ENCODE peak calls at places on chromosome 19, in four cellular contexts. One of them, this sample, is unnamed.
A peak's percentile ranks its signal among the peaks of the same experiment; 100 is the strongest.

GRCh38 chr19:48629599-48630288 is 7.4 kb downstream of the DBP start:
- DNase-seq in endothelial cell: peak; percentile 68
- DNase-seq in choroid plexus epithelial cell: peak; percentile 79
- DNase-seq in heart right ventricle: no peak
- DNase-seq in this sample: no peak

GRCh38 chr19:6088677-6089063 is 21.6 kb downstream of the RFX2 start:
- DNase-seq in heart right ventricle: no peak
- DNase-seq in choroid plexus epithelial cell: peak; percentile 44
- DNase-seq in endothelial cell: no peak
- DNase-seq in this sample: no peak

GRCh38 chr19:53389591-53390377 is 5.2 kb upstream of the ZNF765 start:
- DNase-seq in endothelial cell: no peak
- DNase-seq in heart right ventricle: no peak
- DNase-seq in choroid plexus epithelial cell: no peak
- DNase-seq in this sample: no peak

GRCh38 chr19:49823472-49823871 is 5.4 kb downstream of the MED25 start:
- DNase-seq in heart right ventricle: no peak
- DNase-seq in endothelial cell: no peak
- DNase-seq in choroid plexus epithelial cell: no peak
- DNase-seq in this sample: no peak

GRCh38 chr19:16042533-16043085 is 33.7 kb upstream of the TPM4 start:
- DNase-seq in choroid plexus epithelial cell: peak; percentile 39
- DNase-seq in endothelial cell: no peak
- DNase-seq in heart right ventricle: no peak
- DNase-seq in this sample: no peak

GRCh38 chr19:49881672-49882394 is 4.3 kb downstream of the TBC1D17 start:
- DNase-seq in heart right ventricle: no peak
- DNase-seq in choroid plexus epithelial cell: no peak
- DNase-seq in endothelial cell: no peak
- DNase-seq in this sample: no peak

GRCh38 chr19:34666958-34667265 is 10.0 kb downstream of the SCGB2B2 start:
- DNase-seq in choroid plexus epithelial cell: no peak
- DNase-seq in endothelial cell: no peak
- DNase-seq in heart right ventricle: no peak
- DNase-seq in this sample: no peak

GRCh38 chr19:6274756-6275155 is 5.0 kb downstream of the MLLT1 start:
- DNase-seq in endothelial cell: no peak
- DNase-seq in choroid plexus epithelial cell: no peak
- DNase-seq in heart right ventricle: no peak
- DNase-seq in this sample: no peak

GRCh38 chr19:50628551-50628950 is 11.1 kb downstream of the SYT3 start:
- DNase-seq in heart right ventricle: no peak
- DNase-seq in choroid plexus epithelial cell: no peak
- DNase-seq in endothelial cell: no peak
- DNase-seq in this sample: no peak

GRCh38 chr19:3281026-3281425 is 56.6 kb downstream of the CELF5 start:
- DNase-seq in endothelial cell: no peak
- DNase-seq in choroid plexus epithelial cell: no peak
- DNase-seq in heart right ventricle: no peak
- DNase-seq in this sample: no peak

GRCh38 chr19:24040621-24041020 is 46.4 kb upstream of the ZNF254 start:
- DNase-seq in choroid plexus epithelial cell: peak; percentile 41
- DNase-seq in heart right ventricle: no peak
- DNase-seq in endothelial cell: no peak
- DNase-seq in this sample: no peak

GRCh38 chr19:29062486-29063435 is 150.2 kb downstream of the UQCRFS1 start:
- DNase-seq in heart right ventricle: no peak
- DNase-seq in endothelial cell: no peak
- DNase-seq in choroid plexus epithelial cell: no peak
- DNase-seq in this sample: no peak

GRCh38 chr19:51501594-51502263 is at the start of gene SIGLEC12:
- DNase-seq in endothelial cell: no peak
- DNase-seq in heart right ventricle: peak; percentile 17
- DNase-seq in choroid plexus epithelial cell: no peak
- DNase-seq in this sample: no peak

GRCh38 chr19:1843116-1843515 is 5.2 kb downstream of the REXO1 start:
- DNase-seq in endothelial cell: no peak
- DNase-seq in heart right ventricle: no peak
- DNase-seq in choroid plexus epithelial cell: no peak
- DNase-seq in this sample: no peak

GRCh38 chr19:7109678-7110289 is 40.3 kb downstream of the ZNF557 start:
- DNase-seq in heart right ventricle: no peak
- DNase-seq in endothelial cell: no peak
- DNase-seq in choroid plexus epithelial cell: peak; percentile 49
- DNase-seq in this sample: no peak

GRCh38 chr19:21856751-21857150 is 20.8 kb upstream of the ZNF43 start:
- DNase-seq in heart right ventricle: no peak
- DNase-seq in endothelial cell: no peak
- DNase-seq in choroid plexus epithelial cell: no peak
- DNase-seq in this sample: no peak

GRCh38 chr19:28313633-28314032 is 899.3 kb downstream of the UQCRFS1 start:
- DNase-seq in heart right ventricle: peak; percentile 52
- DNase-seq in endothelial cell: no peak
- DNase-seq in choroid plexus epithelial cell: no peak
- DNase-seq in this sample: no peak

GRCh38 chr19:43983544-43983911 is 460 bp upstream of the ZNF155 start:
- DNase-seq in choroid plexus epithelial cell: no peak
- DNase-seq in heart right ventricle: no peak
- DNase-seq in endothelial cell: no peak
- DNase-seq in this sample: no peak

GRCh38 chr19:50573741-50574461 is 5.7 kb upstream of the LRRC4B start:
- DNase-seq in heart right ventricle: no peak
- DNase-seq in endothelial cell: no peak
- DNase-seq in choroid plexus epithelial cell: no peak
- DNase-seq in this sample: no peak

GRCh38 chr19:33872445-33873320 is 76.0 kb downstream of the KCTD15 start:
- DNase-seq in endothelial cell: no peak
- DNase-seq in choroid plexus epithelial cell: no peak
- DNase-seq in heart right ventricle: no peak
- DNase-seq in this sample: no peak

GRCh38 chr19:574658-575526 is 2.5 kb downstream of the BSG start:
- DNase-seq in endothelial cell: no peak
- DNase-seq in choroid plexus epithelial cell: peak; percentile 76
- DNase-seq in heart right ventricle: peak; percentile 66
- DNase-seq in this sample: no peak
- TF ChIP-seq CTCF in endothelial cell: no peak
- TF ChIP-seq CTCF in choroid plexus epithelial cell: no peak
- TF ChIP-seq CTCF in heart right ventricle: no peak
- TF ChIP-seq CTCF in this sample: no peak

GRCh38 chr19:46623915-46624502 is 880 bp downstream of the PTGIR start:
- DNase-seq in heart right ventricle: no peak
- DNase-seq in choroid plexus epithelial cell: no peak
- DNase-seq in endothelial cell: no peak
- DNase-seq in this sample: no peak

GRCh38 chr19:46620267-46620666 is 4.6 kb downstream of the PTGIR start:
- DNase-seq in choroid plexus epithelial cell: no peak
- DNase-seq in heart right ventricle: no peak
- DNase-seq in endothelial cell: no peak
- DNase-seq in this sample: no peak

GRCh38 chr19:46620716-46621115 is 4.2 kb downstream of the PTGIR start:
- DNase-seq in heart right ventricle: no peak
- DNase-seq in endothelial cell: no peak
- DNase-seq in choroid plexus epithelial cell: no peak
- DNase-seq in this sample: no peak

GRCh38 chr19:46622118-46622446 is 2.8 kb downstream of the PTGIR start:
- DNase-seq in choroid plexus epithelial cell: no peak
- DNase-seq in endothelial cell: no peak
- DNase-seq in heart right ventricle: no peak
- DNase-seq in this sample: no peak

GRCh38 chr19:46621191-46622117 is 3.4 kb downstream of the PTGIR start:
- DNase-seq in endothelial cell: no peak
- DNase-seq in heart right ventricle: no peak
- DNase-seq in choroid plexus epithelial cell: no peak
- DNase-seq in this sample: no peak
- TF ChIP-seq CTCF in endothelial cell: no peak
- TF ChIP-seq CTCF in heart right ventricle: no peak
- TF ChIP-seq CTCF in choroid plexus epithelial cell: peak; percentile 29
- TF ChIP-seq CTCF in this sample: no peak

DNA sequence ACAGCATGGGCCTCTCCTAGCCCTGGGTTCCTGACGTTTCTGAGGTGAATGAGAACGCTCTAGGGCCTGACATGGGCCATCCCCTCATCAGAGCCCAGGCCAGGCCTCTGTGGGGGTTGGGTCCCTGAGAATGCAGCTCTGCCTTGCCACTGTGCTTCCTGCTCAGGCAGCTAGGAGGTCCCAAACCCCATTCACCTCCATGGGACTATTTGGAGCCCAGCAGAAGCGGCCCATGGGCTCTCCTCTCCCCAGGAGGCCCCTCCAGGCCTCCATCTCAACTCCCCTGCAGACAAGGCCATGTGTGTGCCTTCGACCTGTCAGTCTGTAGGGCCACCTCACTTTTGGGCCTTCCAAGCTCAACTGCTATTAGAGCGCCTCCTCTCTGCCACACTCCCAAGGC is 36.9 kb downstream of the ELL start:
- DNase-seq in heart right ventricle: no peak
- DNase-seq in choroid plexus epithelial cell: no peak
- DNase-seq in endothelial cell: no peak
- DNase-seq in this sample: no peak
- TF ChIP-seq CTCF in heart right ventricle: no peak
- TF ChIP-seq CTCF in choroid plexus epithelial cell: peak; percentile 28
- TF ChIP-seq CTCF in endothelial cell: no peak
- TF ChIP-seq CTCF in this sample: no peak

DNA sequence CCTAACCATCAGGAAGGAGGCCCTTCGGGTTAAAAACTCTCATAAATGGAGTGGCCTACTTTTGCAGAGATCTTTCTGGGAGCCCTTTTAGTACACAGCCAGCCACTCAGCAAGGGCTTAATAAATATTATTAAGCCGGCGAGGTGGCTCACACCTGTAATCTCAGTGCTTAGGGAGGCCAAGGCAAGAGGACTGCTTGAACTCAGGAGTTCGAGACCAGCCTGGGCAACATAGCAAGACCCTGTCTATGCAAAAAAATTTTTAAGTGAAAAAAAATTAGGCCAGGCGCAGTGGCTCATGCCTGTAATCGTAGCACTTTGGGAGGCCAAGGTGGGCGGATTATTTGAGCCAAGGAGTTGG is 810 bp upstream of the KANK2 start:
- DNase-seq in choroid plexus epithelial cell: no peak
- DNase-seq in heart right ventricle: no peak
- DNase-seq in endothelial cell: no peak
- DNase-seq in this sample: no peak
- TF ChIP-seq CTCF in choroid plexus epithelial cell: no peak
- TF ChIP-seq CTCF in heart right ventricle: no peak
- TF ChIP-seq CTCF in endothelial cell: no peak
- TF ChIP-seq CTCF in this sample: no peak

GRCh38 chr19:41701401-41702075 is 6.9 kb upstream of the CEACAM5 start:
- DNase-seq in endothelial cell: peak; percentile 53
- DNase-seq in heart right ventricle: no peak
- DNase-seq in choroid plexus epithelial cell: no peak
- DNase-seq in this sample: no peak
- TF ChIP-seq CTCF in endothelial cell: no peak
- TF ChIP-seq CTCF in heart right ventricle: no peak
- TF ChIP-seq CTCF in choroid plexus epithelial cell: no peak
- TF ChIP-seq CTCF in this sample: no peak